ENCODE peak calls at places on chromosomes 6 and 20, in seven cellular contexts. S, W, U, C, P, Q and G are unnamed samples.

GRCh38 chr6:85544776-85545175 is 48.9 kb downstream of the SNX14 start:
- DNase-seq in S (no peak), W (no peak), U (no peak), C (no peak), P (no peak), Q (no peak), G (no peak)

GRCh38 chr6:27922949-27923348 is 10.8 kb upstream of the OR2B2 start:
- DNase-seq in S (no peak), W (no peak), U (no peak), C (no peak), P (no peak), Q (no peak), G (no peak)

GRCh38 chr6:146895772-146896061 is 296.9 kb downstream of the ADGB start:
- DNase-seq in S (no peak), W (no peak), U (no peak), C (no peak), P (no peak), Q (no peak), G (no peak)

GRCh38 chr6:37517411-37517812 is 17.7 kb upstream of the CCDC167 start:
- DNase-seq in S (no peak), W (no peak), U (no peak), C (peak; percentile 15), P (peak; percentile 89), Q (peak; percentile 55), G (no peak)

GRCh38 chr20:36093025-36093803 is 61.3 kb upstream of the EPB41L1 start:
- DNase-seq in S (peak; percentile 35), W (peak; percentile 91), U (no peak), C (no peak), P (peak; percentile 39), Q (peak; percentile 36), G (peak; percentile 42)

GRCh38 chr6:125533710-125534397 is 215.6 kb upstream of the HEY2 start:
- DNase-seq in S (no peak), W (no peak), U (peak; percentile 64), C (no peak), P (no peak), Q (no peak), G (peak; percentile 2)

GRCh38 chr6:121971886-121972285 is 427.6 kb upstream of the HSF2 start:
- DNase-seq in S (no peak), W (no peak), U (no peak), C (no peak), P (no peak), Q (no peak), G (no peak)

GRCh38 chr6:135280375-135281136 is 99.4 kb downstream of the MYB start:
- DNase-seq in S (no peak), W (no peak), U (no peak), C (no peak), P (no peak), Q (no peak), G (no peak)

GRCh38 chr6:161486326-161486725 is 212.5 kb upstream of the AGPAT4 start:
- DNase-seq in S (no peak), W (no peak), U (no peak), C (no peak), P (no peak), Q (no peak), G (no peak)

GRCh38 chr20:34562643-34563042 is 4.1 kb downstream of the MAP1LC3A start:
- DNase-seq in S (peak; percentile 87), W (no peak), U (peak; percentile 69), C (no peak), P (no peak), Q (no peak), G (no peak)

GRCh38 chr6:117371492-117371891 is 54.2 kb downstream of the ROS1 start:
- DNase-seq in S (no peak), W (no peak), U (no peak), C (no peak), P (no peak), Q (no peak), G (no peak)